ENCODE peak calls at places on chromosomes 13 and 19, in seven cellular contexts. B is H1, E is IMR-90, L is H9, S is mesenchymal stem cell, P is mesendoderm, F is trophoblast cell. C is an unnamed sample.

GRCh38 chr13:30346159-30346788 is 38.9 kb upstream of the KATNAL1 start:
- DNase-seq in E (no peak), F (no peak), S (no peak), P (no peak), L (no peak), B (no peak), C (no peak)

GRCh38 chr13:74662895-74663294 is 528.7 kb upstream of the KLF12 start:
- DNase-seq in E (no peak), S (peak), F (no peak), L (no peak), B (no peak), P (no peak), C (no peak)

GRCh38 chr19:4359627-4360000 is 16.3 kb downstream of the MPND start:
- DNase-seq in P (no peak), E (no peak), F (no peak), B (no peak), S (no peak), L (no peak), C (no peak)

GRCh38 chr19:10230904-10231623 is at the start of gene S1PR2:
- DNase-seq in E (peak), L (peak), B (peak), P (peak), S (peak), F (peak), C (peak)

GRCh38 chr13:29978211-29978610 is 127.8 kb upstream of the UBL3 start:
- DNase-seq in E (peak), P (no peak), F (no peak), L (no peak), S (peak), B (no peak), C (no peak)

GRCh38 chr19:56294557-56294956 is 20.1 kb downstream of the ZSCAN5A start:
- DNase-seq in S (no peak), B (no peak), P (no peak), L (no peak), E (peak), F (no peak), C (no peak)

GRCh38 chr19:55618426-55618825 is 5.9 kb downstream of the ZNF784 start:
- DNase-seq in B (no peak), S (no peak), L (no peak), E (no peak), P (no peak), F (no peak), C (no peak)

GRCh38 chr19:45779231-45780145 is 2.8 kb downstream of the DMPK start:
- DNase-seq in F (peak), L (peak), P (peak), B (peak), S (peak), E (no peak), C (peak)

GRCh38 chr19:47446534-47447469 is 24.9 kb downstream of the SLC8A2 start:
- DNase-seq in F (no peak), P (peak), L (peak), E (no peak), S (peak), B (peak), C (no peak)

GRCh38 chr19:55368701-55369563 is 1.3 kb downstream of the IL11 start:
- DNase-seq in B (no peak), P (peak), L (peak), S (peak), E (peak), F (peak), C (no peak)

GRCh38 chr19:10431943-10432735 is 11.8 kb downstream of the PDE4A start:
- DNase-seq in B (peak), S (peak), L (peak), F (peak), E (no peak), P (peak), C (no peak)

GRCh38 chr19:18762125-18763023 is 28.7 kb downstream of the COMP start:
- DNase-seq in E (no peak), L (no peak), P (peak), B (no peak), S (no peak), F (no peak), C (no peak)

GRCh38 chr19:12952488-12953455 is 4.3 kb downstream of the GADD45GIP1 start:
- DNase-seq in E (peak), S (no peak), F (peak), B (no peak), P (no peak), L (no peak), C (no peak)

GRCh38 chr19:48926909-48927308 is 6.6 kb upstream of the DHDH start:
- DNase-seq in L (no peak), E (peak), P (no peak), F (peak), S (peak), B (no peak), C (no peak)

GRCh38 chr19:48468806-48469055 is 438 bp upstream of the CYTH2 start:
- DNase-seq in B (no peak), E (no peak), P (no peak), S (no peak), F (no peak), L (no peak), C (no peak)

GRCh38 chr19:49133621-49134454 is 14.5 kb downstream of the PPFIA3 start:
- DNase-seq in L (peak), P (peak), E (peak), F (peak), B (peak), S (peak), C (no peak)

GRCh38 chr13:112968380-112968909 is 569 bp upstream of the MCF2L start:
- DNase-seq in F (no peak), P (peak), S (no peak), E (no peak), B (no peak), L (no peak), C (no peak)

GRCh38 chr19:20471441-20471840 is 94.1 kb downstream of the ZNF737 start:
- DNase-seq in L (no peak), F (no peak), E (no peak), B (no peak), S (no peak), P (no peak), C (no peak)
- H3K18ac ChIP-seq in L (no peak), F (no peak), E (no peak), B (no peak), S (no peak), P (no peak), C (no peak)

DNA sequence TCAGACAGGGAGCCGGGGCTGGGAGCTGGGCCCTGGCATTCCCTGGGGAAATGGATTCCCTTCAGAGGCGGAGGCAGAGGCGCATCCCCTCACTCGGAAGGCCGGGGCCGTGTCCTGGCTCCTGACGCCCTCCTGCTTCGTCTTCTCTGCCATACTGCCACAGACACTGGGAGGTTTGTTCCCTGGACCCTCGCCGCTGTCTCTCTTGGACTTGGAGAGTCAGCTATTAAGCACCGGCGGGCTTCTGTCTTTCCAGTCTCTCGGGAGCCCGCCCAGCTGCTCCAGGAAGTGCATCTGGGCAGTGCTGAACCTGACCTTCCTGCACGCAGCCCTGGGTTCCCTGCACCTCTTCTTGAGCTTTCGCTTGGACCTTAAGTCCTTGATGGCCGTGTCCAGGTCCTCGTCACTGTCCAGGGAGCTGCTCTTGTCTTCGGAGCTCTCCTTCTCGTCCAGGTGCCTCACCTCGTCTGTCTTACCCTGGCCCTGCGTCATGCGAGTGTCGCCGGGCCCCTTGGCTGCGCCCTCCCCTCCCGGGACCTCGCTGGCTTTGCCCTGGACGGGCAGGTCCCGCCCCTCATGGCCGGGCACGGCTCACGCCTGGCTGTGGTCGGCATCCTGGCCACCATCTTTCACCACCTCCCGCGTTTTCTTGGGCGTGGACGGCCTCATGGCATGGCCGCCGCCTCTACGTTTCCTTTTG is 14.6 kb downstream of the RB1 start:
- DNase-seq in E (no peak), F (peak), S (no peak), L (no peak), P (no peak), B (no peak), C (no peak)
- H3K18ac ChIP-seq in E (no peak), F (no peak), S (no peak), L (no peak), P (no peak), B (no peak), C (no peak)

DNA sequence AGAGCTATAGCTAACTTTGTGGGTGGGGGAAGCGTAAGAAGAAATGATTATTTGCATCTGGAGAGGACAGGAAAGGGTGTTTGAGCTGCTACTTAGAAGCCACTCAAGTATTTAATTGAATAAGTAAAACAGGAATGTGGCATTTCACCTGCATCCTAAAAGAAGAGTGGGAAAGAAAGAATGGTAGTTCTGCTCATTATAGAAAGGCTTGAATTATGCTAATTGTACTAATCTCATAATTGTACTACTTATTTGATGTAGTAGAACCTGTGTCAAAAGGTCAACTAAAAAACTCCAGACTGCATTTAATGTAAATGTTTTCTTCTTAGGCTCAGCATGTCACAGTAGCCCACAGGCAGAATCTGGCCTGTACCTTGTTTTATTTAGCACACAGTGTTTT is 113.6 kb downstream of the RNF17 start:
- DNase-seq in S (no peak), E (no peak), P (no peak), L (no peak), F (no peak), B (no peak), C (no peak)
- H3K18ac ChIP-seq in S (no peak), E (no peak), P (no peak), L (no peak), F (no peak), B (no peak), C (no peak)

GRCh38 chr13:46350003-46350402 is 37.0 kb downstream of the RUBCNL start:
- DNase-seq in E (no peak), F (no peak), S (no peak), B (no peak), P (no peak), L (no peak), C (no peak)
- H3K18ac ChIP-seq in E (no peak), F (no peak), S (no peak), B (no peak), P (no peak), L (no peak), C (no peak)

C was measured in neuronal stem cell.